ENCODE peak calls at places on chromosomes 2 and 18, in nine cellular contexts. U is GM12878, O is stomach, D is suprapubic skin, P is transverse colon, Z is K562, I is esophagus muscularis mucosa, L is HepG2, E is sigmoid colon. X is an unnamed sample.

GRCh38 chr18:54215069-54215468 is 9.4 kb downstream of the MBD2 start:
- DNase-seq in O (no peak), D (no peak), P (no peak), U (no peak), I (no peak), L (no peak), Z (no peak), E (no peak), X (no peak)

GRCh38 chr2:73260338-73260984 is 23.8 kb downstream of the FBXO41 start:
- DNase-seq in I (no peak), Z (peak; percentile 81), D (no peak), O (peak; percentile 52), U (no peak), E (no peak), P (peak; percentile 22), L (peak; percentile 72), X (peak; percentile 66)

GRCh38 chr2:204892506-204893255 is 347.4 kb downstream of the PARD3B start:
- DNase-seq in I (no peak), L (no peak), D (no peak), Z (no peak), U (no peak), O (no peak), P (no peak), E (no peak), X (no peak)

GRCh38 chr2:230521386-230521785 is 105.4 kb downstream of the SP100 start:
- DNase-seq in P (no peak), U (no peak), Z (no peak), L (no peak), O (no peak), D (no peak), E (no peak), I (no peak), X (no peak)

GRCh38 chr2:166090346-166090745 is 37.5 kb downstream of the SCN1A start:
- DNase-seq in O (no peak), D (no peak), P (no peak), I (no peak), L (peak; percentile 21), E (no peak), Z (no peak), U (no peak), X (no peak)

GRCh38 chr18:31943895-31944816 is 1.2 kb upstream of the TRAPPC8 start:
- DNase-seq in I (no peak), E (no peak), Z (peak; percentile 41), P (no peak), D (no peak), L (no peak), U (no peak), O (no peak), X (no peak)

GRCh38 chr2:28681216-28681981 is 70.2 kb upstream of the PPP1CB start:
- DNase-seq in O (no peak), L (no peak), D (no peak), P (no peak), E (no peak), U (peak; percentile 62), Z (no peak), I (no peak), X (peak; percentile 57)

GRCh38 chr2:196607073-196607472 is 32.4 kb upstream of the CCDC150 start:
- DNase-seq in E (no peak), P (no peak), I (no peak), O (no peak), U (no peak), Z (peak; percentile 15), L (no peak), D (no peak), X (no peak)

GRCh38 chr18:47613929-47614328 is 316.5 kb downstream of the SMAD2 start:
- DNase-seq in D (no peak), O (no peak), U (no peak), P (no peak), E (no peak), L (no peak), I (peak; percentile 89), Z (no peak), X (no peak)

GRCh38 chr18:47619771-47620170 is 310.7 kb downstream of the SMAD2 start:
- DNase-seq in L (no peak), P (no peak), D (no peak), O (no peak), U (no peak), Z (no peak), E (no peak), I (peak; percentile 83), X (no peak)

GRCh38 chr18:47618758-47619157 is 311.7 kb downstream of the SMAD2 start:
- DNase-seq in D (no peak), E (no peak), I (no peak), P (no peak), O (no peak), Z (no peak), L (no peak), U (no peak), X (no peak)

GRCh38 chr18:47611649-47612048 is 318.8 kb downstream of the SMAD2 start:
- DNase-seq in O (no peak), Z (no peak), E (no peak), D (no peak), I (no peak), L (no peak), U (no peak), P (no peak), X (no peak)

DNA sequence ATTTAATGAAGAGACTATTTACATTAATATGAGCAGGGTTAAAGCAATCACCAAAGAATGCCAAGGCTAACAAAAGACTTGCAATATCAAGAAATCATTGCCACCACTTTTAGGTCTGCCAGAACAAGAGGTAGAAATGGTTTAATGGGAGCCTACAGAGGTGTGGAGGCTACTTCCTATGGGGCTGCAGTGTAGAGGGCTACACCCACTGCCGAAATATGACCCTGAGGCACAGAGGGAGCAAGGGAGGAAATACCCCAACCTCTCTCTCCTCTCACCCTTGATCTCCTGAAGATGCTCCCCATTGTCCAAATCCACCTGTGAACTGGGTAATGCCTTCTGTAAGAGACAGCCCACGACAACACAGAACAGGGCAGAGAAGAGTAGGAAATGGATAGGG is 315.4 kb downstream of the SMAD2 start:
- DNase-seq in D (no peak), P (no peak), O (no peak), L (no peak), E (no peak), U (no peak), I (peak; percentile 70), Z (no peak), X (no peak)
- TF ChIP-seq POLR2A in D (no peak), P (no peak), O (no peak), L (no peak), E (no peak), U (no peak), I (no peak), Z (no peak), X (no peak)

GRCh38 chr2:20661981-20662937 is 4.7 kb upstream of the GDF7 start:
- DNase-seq in L (no peak), D (no peak), I (no peak), Z (no peak), E (peak; percentile 50), P (no peak), O (no peak), U (no peak), X (no peak)

GRCh38 chr2:20664071-20664390 is 2.9 kb upstream of the GDF7 start:
- DNase-seq in L (no peak), I (no peak), D (no peak), P (no peak), U (no peak), E (no peak), Z (no peak), O (no peak), X (no peak)

GRCh38 chr2:20665261-20666113 is 1.5 kb upstream of the GDF7 start:
- DNase-seq in I (no peak), U (no peak), P (no peak), O (no peak), D (no peak), Z (no peak), L (no peak), E (no peak), X (peak; percentile 83)

GRCh38 chr2:20664431-20665260 is 2.3 kb upstream of the GDF7 start:
- DNase-seq in Z (no peak), L (peak; percentile 49), O (no peak), E (no peak), D (no peak), P (no peak), U (no peak), I (no peak), X (no peak)

GRCh38 chr2:20663196-20664070 is 3.5 kb upstream of the GDF7 start:
- DNase-seq in D (no peak), U (no peak), P (no peak), I (no peak), E (peak; percentile 50), Z (no peak), L (no peak), O (no peak), X (no peak)
- TF ChIP-seq EP300 in D (no peak), U (no peak), P (no peak), I (no peak), E (no peak), Z (no peak), L (no peak), O (no peak), X (no peak)

GRCh38 chr2:109513230-109513629 is 100.5 kb downstream of the SEPTIN10 start:
- DNase-seq in L (no peak), D (no peak), E (no peak), U (no peak), O (no peak), P (no peak), Z (no peak), I (no peak), X (no peak)
- TF ChIP-seq POLR2AphosphoS5 in L (no peak), D (no peak), E (no peak), U (no peak), O (no peak), P (no peak), Z (no peak), I (no peak), X (no peak)

GRCh38 chr2:26033270-26033768 is 565 bp upstream of the RAB10 start:
- DNase-seq in P (peak; percentile 88), D (peak; percentile 91), I (peak; percentile 96), Z (peak; percentile 69), O (peak; percentile 74), E (no peak), U (no peak), L (peak; percentile 82), X (peak; percentile 76)

GRCh38 chr2:26034597-26035067 is 748 bp downstream of the RAB10 start:
- DNase-seq in I (no peak), D (no peak), P (no peak), L (no peak), U (no peak), O (no peak), Z (peak; percentile 38), E (no peak), X (no peak)

GRCh38 chr2:26039603-26040367 is 5.9 kb downstream of the RAB10 start:
- DNase-seq in Z (no peak), D (no peak), P (no peak), U (no peak), O (no peak), E (no peak), I (no peak), L (no peak), X (no peak)

GRCh38 chr2:26035110-26035728 is 1.3 kb downstream of the RAB10 start:
- DNase-seq in D (no peak), Z (peak; percentile 54), P (no peak), O (no peak), E (no peak), U (no peak), I (no peak), L (no peak), X (no peak)

DNA sequence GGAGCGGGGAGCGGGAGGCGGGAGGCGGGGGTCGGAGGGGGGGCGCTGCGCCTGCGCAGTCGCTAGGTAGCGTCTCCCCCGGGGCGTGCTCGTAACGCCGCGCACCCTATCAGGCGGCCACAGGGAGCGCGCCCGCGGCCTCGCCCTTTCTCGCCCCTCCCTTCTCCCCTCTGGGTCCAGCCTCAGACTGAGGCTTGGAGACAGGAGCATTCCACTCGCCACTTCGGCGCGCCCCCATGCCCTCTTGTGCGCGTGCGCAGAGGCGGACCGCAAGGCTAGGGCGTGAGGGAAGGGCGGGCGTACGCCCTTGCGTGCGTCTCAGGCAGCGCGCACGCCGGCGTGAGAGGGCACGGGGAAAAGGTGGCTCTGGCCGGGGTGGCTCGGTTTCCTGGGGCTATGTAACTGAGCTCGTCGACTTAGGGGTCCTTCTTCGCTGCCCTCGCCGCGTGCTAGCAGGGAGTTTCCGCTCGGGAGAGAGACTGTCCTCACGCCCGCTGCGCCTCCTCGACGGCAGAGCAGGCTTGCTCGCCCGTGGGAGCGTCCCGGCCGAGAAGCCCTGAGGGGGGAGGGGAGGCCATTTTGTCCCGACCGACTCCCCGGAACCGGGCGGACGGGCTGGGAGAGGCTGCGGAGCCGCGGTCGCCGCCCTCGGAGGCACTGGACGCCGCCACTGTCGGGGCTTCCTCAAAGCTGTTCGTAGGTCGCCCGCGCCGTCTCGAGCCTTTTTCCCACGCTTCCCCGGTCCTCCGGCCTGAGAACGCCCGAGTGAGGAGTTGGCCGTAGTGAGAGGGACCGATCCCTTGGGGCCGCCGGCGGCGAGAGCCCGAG is at the start of gene RAB10:
- DNase-seq in D (peak; percentile 99), O (peak; percentile 100), P (peak; percentile 100), E (peak; percentile 100), U (peak; percentile 98), I (peak; percentile 99), Z (peak; percentile 100), L (peak; percentile 99), X (peak; percentile 99)
- TF ChIP-seq POLR2A in D (peak; percentile 62), O (no peak), P (peak; percentile 99), E (peak; percentile 98), U (peak; percentile 98), I (peak; percentile 96), Z (peak; percentile 97), L (peak; percentile 96), X (peak; percentile 99)